ENCODE peak calls at places on chromosomes 4 and X, in six cellular contexts. R is GM04504; F is NCI-H460; K is GDM1; Y is CD8-positive, alpha-beta T cell; H is cardiac muscle cell. V is an unnamed sample.
A peak's percentile ranks its signal among the peaks of the same experiment; 100 is the strongest.

GRCh38 chr4:40890764-40891163 is 141.0 kb downstream of the NSUN7 start:
- DNase-seq in F (no peak), K (no peak), H (no peak), R (no peak), Y (no peak), V (no peak)

GRCh38 chr4:118265312-118266144 is 87.3 kb downstream of the PRSS12 start:
- DNase-seq in F (no peak), R (no peak), H (no peak), K (no peak), Y (no peak), V (no peak)

GRCh38 chr4:76758996-76759395 is 138.9 kb downstream of the SOWAHB start:
- DNase-seq in K (no peak), H (no peak), Y (no peak), R (no peak), F (no peak), V (no peak)

GRCh38 chr4:7059673-7060072 is 8.2 kb downstream of the GRPEL1 start:
- DNase-seq in R (no peak), F (no peak), Y (no peak), H (no peak), K (no peak), V (no peak)

GRCh38 chr4:94550851-94551250 is 99.1 kb downstream of the PDLIM5 start:
- DNase-seq in K (no peak), Y (no peak), R (no peak), H (no peak), F (no peak), V (no peak)

GRCh38 chr4:40840255-40840984 is 90.7 kb downstream of the NSUN7 start:
- DNase-seq in Y (no peak), F (no peak), K (no peak), H (no peak), R (no peak), V (no peak)

GRCh38 chr4:26856906-26857277 is 3.7 kb upstream of the STIM2 start:
- DNase-seq in H (no peak), K (no peak), R (no peak), Y (no peak), F (no peak), V (no peak)

GRCh38 chrX:97639526-97639925 is 755.8 kb downstream of the RPA4 start:
- DNase-seq in F (no peak), H (peak; percentile 37), K (no peak), Y (no peak), R (no peak), V (no peak)

GRCh38 chr4:140005699-140006098 is 148.3 kb downstream of the MAML3 start:
- DNase-seq in Y (no peak), F (no peak), R (no peak), H (no peak), K (no peak), V (no peak)

GRCh38 chr4:139689093-139689722 is 23.6 kb downstream of the MGST2 start:
- DNase-seq in R (no peak), F (no peak), K (no peak), H (no peak), Y (no peak), V (no peak)

GRCh38 chr4:53920116-53920515 is 144.3 kb downstream of the CHIC2 start:
- DNase-seq in Y (no peak), R (no peak), H (no peak), F (no peak), K (peak; percentile 57), V (no peak)

GRCh38 chr4:115648786-115649185 is 535.4 kb upstream of the NDST4 start:
- DNase-seq in F (no peak), H (no peak), Y (no peak), K (no peak), R (no peak), V (no peak)

GRCh38 chrX:55758033-55758432 is 40.5 kb downstream of the RRAGB start:
- DNase-seq in R (no peak), Y (no peak), H (no peak), F (no peak), K (no peak), V (no peak)

GRCh38 chr4:76306882-76307669 is 543 bp downstream of the STBD1 start:
- DNase-seq in F (peak; percentile 26), K (peak; percentile 37), H (peak; percentile 74), R (peak; percentile 39), Y (no peak), V (no peak)

GRCh38 chr4:602559-602942 is 22.8 kb upstream of the PDE6B start:
- DNase-seq in R (no peak), Y (peak; percentile 53), F (peak; percentile 27), H (peak; percentile 80), K (peak; percentile 14), V (no peak)

GRCh38 chr4:17077105-17077504 is 178.7 kb upstream of the LDB2 start:
- DNase-seq in Y (no peak), K (no peak), F (no peak), H (no peak), R (no peak), V (no peak)

GRCh38 chr4:107855723-107856122 is 31.0 kb downstream of the SGMS2 start:
- DNase-seq in H (no peak), F (no peak), K (no peak), Y (no peak), R (no peak), V (no peak)

GRCh38 chrX:80602017-80602765 is 181.9 kb downstream of the TENT5D start:
- DNase-seq in H (no peak), K (no peak), F (no peak), R (no peak), Y (no peak), V (no peak)

GRCh38 chr4:88697588-88698329 is at the start of gene NAP1L5:
- DNase-seq in Y (peak; percentile 83), K (peak; percentile 62), R (no peak), F (peak; percentile 17), H (peak; percentile 35), V (peak; percentile 62)

V was measured in T-helper 9 cell.